ENCODE peak calls at places on chromosomes 13 and 19, in four cellular contexts. T, Z, U and S are unnamed samples.

GRCh38 chr19:9871626-9872338 is 36.7 kb downstream of the PIN1 start:
- DNase-seq in U (no peak), Z (no peak), T (no peak), S (no peak)

GRCh38 chr19:16379521-16380313 is 55.1 kb downstream of the KLF2 start:
- DNase-seq in T (no peak), U (no peak), Z (no peak), S (peak)

GRCh38 chr13:83867708-83868107 is 14.6 kb downstream of the SLITRK1 start:
- DNase-seq in Z (no peak), U (no peak), T (no peak), S (no peak)

GRCh38 chr19:51417807-51418152 is 338 bp upstream of the SIGLEC10 start:
- DNase-seq in Z (no peak), U (no peak), T (no peak), S (no peak)

GRCh38 chr19:41711376-41712261 is 3.2 kb downstream of the CEACAM5 start:
- DNase-seq in U (no peak), Z (no peak), T (peak), S (no peak)

GRCh38 chr19:3132971-3133792 is 2.7 kb upstream of the GNA15 start:
- DNase-seq in T (no peak), Z (no peak), U (peak), S (no peak)

GRCh38 chr13:109271991-109272454 is 514.4 kb downstream of the IRS2 start:
- DNase-seq in U (no peak), Z (peak), T (no peak), S (no peak)

GRCh38 chr13:46961719-46962118 is 64.9 kb upstream of the HTR2A start:
- DNase-seq in Z (no peak), U (no peak), T (no peak), S (no peak)

GRCh38 chr13:30835442-30835841 is 70.6 kb upstream of the MEDAG start:
- DNase-seq in Z (no peak), U (no peak), T (no peak), S (peak)

GRCh38 chr13:24146961-24147569 is 13.5 kb upstream of the SPATA13 start:
- DNase-seq in T (no peak), Z (no peak), U (no peak), S (no peak)

GRCh38 chr19:50793558-50794065 is 3.4 kb downstream of the ACP4 start:
- DNase-seq in T (no peak), Z (no peak), U (no peak), S (no peak)

GRCh38 chr13:101919541-101920306 is 467.2 kb downstream of the ITGBL1 start:
- DNase-seq in U (no peak), T (no peak), Z (no peak), S (no peak)

GRCh38 chr13:99657848-99658265 is 156.6 kb downstream of the TM9SF2 start:
- DNase-seq in T (peak), U (no peak), Z (no peak), S (no peak)

GRCh38 chr19:5001547-5002131 is 32.7 kb downstream of the KDM4B start:
- DNase-seq in Z (peak), T (no peak), U (no peak), S (no peak)

GRCh38 chr13:78131811-78132210 is 213.2 kb upstream of the EDNRB start:
- DNase-seq in U (no peak), Z (no peak), T (no peak), S (no peak)

GRCh38 chr19:38669532-38669931 is 22.1 kb downstream of the ACTN4 start:
- DNase-seq in T (no peak), Z (no peak), U (no peak), S (no peak)

GRCh38 chr19:30861896-30862295 is 487.3 kb downstream of the TSHZ3 start:
- DNase-seq in Z (no peak), T (no peak), U (no peak), S (no peak)

GRCh38 chr19:45402469-45403070 is 2.3 kb downstream of the PPP1R13L start:
- DNase-seq in U (peak), Z (no peak), T (peak), S (peak)

GRCh38 chr13:31790992-31791391 is 51.7 kb downstream of the RXFP2 start:
- DNase-seq in Z (no peak), T (no peak), U (no peak), S (no peak)

GRCh38 chr13:97076898-97077297 is 82.6 kb upstream of the OXGR1 start:
- DNase-seq in T (no peak), Z (no peak), U (no peak), S (no peak)

GRCh38 chr13:114042066-114042815 is 68.4 kb upstream of the C13orf46 start:
- DNase-seq in U (no peak), T (no peak), Z (no peak), S (no peak)

GRCh38 chr13:114046447-114046846 is 72.6 kb upstream of the C13orf46 start:
- DNase-seq in Z (no peak), U (no peak), T (no peak), S (no peak)

GRCh38 chr13:114045113-114045735 is 71.3 kb upstream of the C13orf46 start:
- DNase-seq in T (no peak), Z (no peak), U (no peak), S (no peak)

GRCh38 chr13:114043421-114044053 is 69.7 kb upstream of the C13orf46 start:
- DNase-seq in Z (no peak), U (peak), T (peak), S (peak)

GRCh38 chr13:114044486-114044885 is 70.6 kb upstream of the C13orf46 start:
- DNase-seq in Z (no peak), T (no peak), U (no peak), S (no peak)
- TF ChIP-seq POLR2AphosphoS5 in Z (no peak), T (no peak), U (no peak), S (no peak)

GRCh38 chr13:106400282-106400681 is 135.2 kb downstream of the EFNB2 start:
- DNase-seq in T (no peak), U (no peak), Z (no peak), S (no peak)

GRCh38 chr13:106403280-106403679 is 132.2 kb downstream of the EFNB2 start:
- DNase-seq in U (no peak), T (no peak), Z (no peak), S (no peak)

GRCh38 chr13:106401081-106401480 is 134.4 kb downstream of the EFNB2 start:
- DNase-seq in U (no peak), Z (no peak), T (no peak), S (no peak)

GRCh38 chr13:106393776-106394175 is 141.7 kb downstream of the EFNB2 start:
- DNase-seq in Z (no peak), U (no peak), T (no peak), S (no peak)

GRCh38 chr13:106398289-106398688 is 137.2 kb downstream of the EFNB2 start:
- DNase-seq in U (no peak), Z (no peak), T (no peak), S (no peak)
- H3K4me3 ChIP-seq in U (no peak), Z (no peak), T (no peak), S (no peak)

DNA sequence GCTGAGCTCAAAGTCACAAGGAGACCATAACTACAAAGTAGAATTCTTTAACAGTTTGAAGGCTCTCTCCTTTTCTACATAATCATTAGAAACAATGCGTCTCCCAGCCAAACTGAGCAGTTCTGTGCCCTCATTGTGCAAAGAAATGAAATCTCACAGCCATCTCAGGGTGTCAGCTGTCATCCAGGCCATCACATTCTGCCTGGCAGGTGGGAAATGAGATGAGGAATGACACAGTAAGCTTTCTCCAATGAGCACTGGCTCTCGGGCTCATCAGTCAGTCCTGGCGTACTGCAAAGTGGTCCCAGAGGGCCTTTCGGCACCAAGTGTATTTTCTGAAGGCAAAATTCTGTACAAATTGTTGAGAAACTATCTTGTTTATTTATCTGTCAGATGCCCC is 306.5 kb downstream of the KCTD12 start:
- DNase-seq in Z (no peak), T (no peak), U (no peak), S (no peak)
- H3K27ac ChIP-seq in Z (no peak), T (no peak), U (no peak), S (no peak)

DNA sequence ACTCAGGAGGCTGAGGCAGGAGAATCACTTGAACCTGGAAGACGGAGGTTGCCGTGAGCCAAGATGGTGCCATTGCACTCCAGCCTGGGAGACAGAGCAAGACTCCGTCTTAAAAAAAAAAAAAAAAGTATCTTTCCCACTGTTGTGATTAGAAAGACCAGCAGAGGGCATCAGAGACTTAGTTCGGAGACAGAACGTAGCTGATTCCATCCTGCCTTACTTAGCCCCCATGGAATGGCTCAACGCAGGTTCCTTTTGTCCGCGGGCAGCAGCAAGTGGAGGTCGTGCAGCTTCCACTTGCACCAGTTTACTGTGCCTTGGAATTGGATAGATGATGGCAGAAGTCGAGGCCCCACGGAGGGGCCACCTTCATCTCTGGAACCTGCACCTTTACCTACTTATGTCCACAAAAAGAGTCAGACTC is 8.1 kb downstream of the TIMM29 start:
- DNase-seq in T (peak), U (no peak), Z (peak), S (no peak)
- TF ChIP-seq POLR2AphosphoS5 in T (peak), U (no peak), Z (no peak), S (no peak)

GRCh38 chr19:13054605-13055212 is 47.9 kb downstream of the LYL1 start:
- DNase-seq in T (no peak), Z (no peak), U (no peak), S (peak)

GRCh38 chr19:13051581-13052165 is 51.0 kb downstream of the LYL1 start:
- DNase-seq in Z (no peak), U (no peak), T (peak), S (peak)

GRCh38 chr19:13053761-13054604 is 48.7 kb downstream of the LYL1 start:
- DNase-seq in Z (peak), T (peak), U (peak), S (peak)

GRCh38 chr19:13053238-13053637 is 49.4 kb downstream of the LYL1 start:
- DNase-seq in T (no peak), U (no peak), Z (no peak), S (no peak)

GRCh38 chr19:13052447-13053232 is 50.0 kb downstream of the LYL1 start:
- DNase-seq in U (no peak), Z (no peak), T (no peak), S (no peak)
- H3K4me3 ChIP-seq in U (no peak), Z (no peak), T (no peak), S (no peak)

DNA sequence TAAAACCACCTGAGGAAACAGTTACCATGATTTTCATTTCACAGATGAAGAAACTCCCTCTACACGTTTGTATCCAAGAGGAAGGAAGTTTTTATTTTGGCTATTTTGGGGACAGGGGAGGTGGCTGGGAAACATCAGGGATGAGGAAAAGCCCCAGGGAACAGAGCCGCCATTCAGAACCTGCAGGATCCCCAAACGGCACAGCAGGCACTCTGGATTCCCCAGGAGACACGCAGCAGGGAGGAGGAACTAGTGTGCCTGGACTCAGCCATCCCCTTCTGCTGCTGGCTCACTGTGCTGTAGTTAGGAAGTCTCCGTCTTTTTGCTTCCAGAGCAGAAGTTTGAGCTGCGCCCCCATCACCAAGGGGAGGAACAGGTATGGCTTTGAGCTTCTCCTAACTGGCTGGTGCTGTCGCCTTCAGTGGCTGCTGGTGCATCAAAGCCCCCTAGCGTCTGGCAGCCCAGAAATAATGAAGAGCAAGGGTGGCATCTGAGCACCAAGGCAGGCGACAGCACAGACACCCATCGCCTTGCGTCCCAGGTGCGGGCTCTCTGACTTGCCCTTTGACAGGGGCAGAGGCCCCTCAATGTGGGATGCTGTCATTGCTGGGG is 4.2 kb downstream of the NAPA start:
- DNase-seq in T (no peak), U (no peak), Z (no peak), S (no peak)
- H3K27ac ChIP-seq in T (peak), U (peak), Z (no peak), S (peak)

DNA sequence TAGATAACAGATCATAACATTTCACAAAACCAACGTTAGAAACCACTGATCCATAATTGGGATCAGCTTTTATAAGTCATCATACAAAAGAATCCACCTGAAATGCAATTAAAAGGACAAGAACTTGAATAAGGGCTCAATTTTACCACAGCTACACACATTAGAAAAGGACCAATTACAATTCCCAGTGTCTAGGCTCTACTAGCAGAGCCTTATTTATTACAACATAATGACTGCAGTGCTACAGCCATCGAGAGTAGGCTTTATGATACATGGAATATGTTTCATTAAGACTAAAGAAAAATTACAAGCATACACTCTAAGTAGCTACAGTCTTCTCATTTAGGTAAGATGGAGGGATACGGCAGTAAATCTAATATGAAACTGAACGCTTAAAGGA is 2.9 kb downstream of the RBM26 start:
- DNase-seq in Z (no peak), U (no peak), T (no peak), S (no peak)
- TF ChIP-seq POLR2AphosphoS5 in Z (no peak), U (no peak), T (no peak), S (no peak)

GRCh38 chr19:1622007-1622406 is 16.7 kb upstream of the UQCR11 start:
- DNase-seq in T (no peak), U (no peak), Z (no peak), S (no peak)

GRCh38 chr19:1627194-1627593 is 21.9 kb upstream of the UQCR11 start:
- DNase-seq in T (no peak), Z (no peak), U (no peak), S (no peak)

GRCh38 chr19:1622541-1622940 is 17.3 kb upstream of the UQCR11 start:
- DNase-seq in U (no peak), Z (no peak), T (no peak), S (no peak)

GRCh38 chr19:1626417-1627010 is 21.3 kb upstream of the UQCR11 start:
- DNase-seq in Z (no peak), T (no peak), U (no peak), S (no peak)

DNA sequence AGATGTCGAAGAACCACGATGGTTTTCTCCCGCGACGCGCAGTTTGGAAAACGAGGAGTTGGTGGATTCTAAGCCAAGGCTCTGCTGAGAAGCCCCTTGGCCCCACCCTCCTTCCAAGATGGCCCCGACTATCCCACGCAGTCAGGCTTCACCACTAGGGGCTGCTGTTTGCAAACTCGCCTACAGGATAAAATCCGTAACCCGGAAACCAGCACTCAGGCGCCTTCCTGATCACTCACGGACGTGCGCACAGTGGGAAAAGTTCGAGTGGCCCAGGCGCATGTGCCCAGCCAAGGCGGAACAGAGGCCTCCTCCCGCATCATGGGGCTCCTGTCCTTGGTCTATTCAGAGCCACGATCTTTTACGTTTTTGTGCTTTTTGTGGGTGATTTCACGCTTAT is 19.2 kb upstream of the UQCR11 start:
- DNase-seq in U (no peak), T (peak), Z (peak), S (peak)
- H3K4me3 ChIP-seq in U (no peak), T (no peak), Z (no peak), S (no peak)

GRCh38 chr13:50529154-50529882 is 314.2 kb downstream of the DLEU7 start:
- DNase-seq in Z (peak), U (peak), T (peak), S (peak)

GRCh38 chr13:50526771-50527567 is 316.5 kb downstream of the DLEU7 start:
- DNase-seq in T (no peak), Z (no peak), U (no peak), S (peak)

GRCh38 chr13:50531917-50532899 is 311.3 kb downstream of the DLEU7 start:
- DNase-seq in T (no peak), U (no peak), Z (peak), S (no peak)

GRCh38 chr13:50524540-50524939 is 319.0 kb downstream of the DLEU7 start:
- DNase-seq in U (no peak), Z (no peak), T (no peak), S (no peak)

DNA sequence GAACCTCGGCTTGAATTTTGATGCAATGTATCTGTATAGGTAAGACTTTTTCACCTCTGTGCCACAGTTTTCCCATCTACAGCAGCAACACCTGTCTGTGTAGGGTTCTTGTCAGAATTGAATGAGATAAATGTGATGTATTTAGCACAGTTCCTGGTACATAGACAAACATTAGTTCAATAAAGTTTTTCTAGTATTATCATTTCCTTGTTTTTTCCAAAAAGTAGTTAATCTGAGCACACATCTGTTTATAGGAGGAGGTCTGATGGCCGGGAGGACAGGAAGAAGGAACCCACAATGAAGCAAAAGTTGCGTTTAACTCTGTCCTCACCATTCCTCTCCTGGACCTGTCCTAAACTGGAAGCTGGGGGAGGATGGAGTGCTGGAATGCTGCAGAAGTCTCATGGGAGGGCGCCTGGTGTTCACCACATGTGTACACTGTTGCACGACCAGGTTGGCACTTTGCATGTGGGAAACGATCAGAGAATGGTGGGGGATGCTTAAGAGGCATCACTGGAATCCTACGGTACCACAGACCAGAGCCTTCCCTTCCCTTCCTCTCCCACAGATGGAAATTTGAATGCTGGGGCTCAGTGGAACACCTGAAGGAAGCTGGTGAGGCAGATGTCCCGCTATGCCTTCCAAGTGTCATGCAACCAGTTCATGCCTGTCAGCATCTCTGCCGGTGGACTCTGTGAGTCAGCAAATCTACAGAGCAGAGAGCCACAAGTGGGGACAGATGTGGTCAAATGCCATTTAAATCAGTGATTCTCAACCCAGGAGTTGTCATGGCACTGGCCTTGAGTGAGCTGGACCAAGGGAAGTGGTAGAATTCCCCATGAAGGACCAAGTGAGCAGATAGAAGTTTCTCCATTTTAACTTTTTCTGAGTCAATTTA is 315.6 kb downstream of the DLEU7 start:
- DNase-seq in U (no peak), Z (no peak), T (no peak), S (no peak)
- H3K27ac ChIP-seq in U (peak), Z (peak), T (no peak), S (peak)